ENCODE peak calls at places on chromosomes 6 and 20, in four cellular contexts. Y is GM04504; H is stimulated activated naive CD8-positive, alpha-beta T cell treated with anti-CD3 and anti-CD28 coated beads, Interleukin-15, Interleukin-2, amounts not matched to agents 100 U/mL and 50 U/mL, for 24 hours; K is NCI-H446 treated with DMSO at 0.1 percent for 48 hours. D is an unnamed sample.

GRCh38 chr6:152004896-152005295 is 197.4 kb downstream of the ESR1 start:
- DNase-seq in Y (no peak), H (no peak), K (no peak), D (no peak)

GRCh38 chr6:33264015-33264414 is 7.7 kb downstream of the VPS52 start:
- DNase-seq in Y (no peak), H (no peak), K (no peak), D (no peak)

GRCh38 chr6:167799033-167799933 is 27.4 kb upstream of the AFDN start:
- DNase-seq in Y (no peak), H (no peak), K (peak; percentile 90), D (no peak)

GRCh38 chr6:158518196-158519127 is 41.4 kb upstream of the TMEM181 start:
- DNase-seq in Y (peak; percentile 68), H (peak; percentile 67), K (no peak), D (peak; percentile 54)

GRCh38 chr6:118912646-118913045 is 18.7 kb downstream of the ASF1A start:
- DNase-seq in Y (no peak), H (no peak), K (peak; percentile 48), D (no peak)

GRCh38 chr6:146650799-146651481 is 52.2 kb downstream of the ADGB start:
- DNase-seq in Y (peak; percentile 6), H (no peak), K (no peak), D (no peak)

GRCh38 chr20:62451156-62451767 is 23.9 kb upstream of the RBBP8NL start:
- DNase-seq in Y (no peak), H (no peak), K (no peak), D (no peak)

GRCh38 chr6:124057448-124057847 is 253.8 kb downstream of the NKAIN2 start:
- DNase-seq in Y (no peak), H (no peak), K (no peak), D (peak; percentile 67)

GRCh38 chr20:57622579-57623381 is 2.6 kb upstream of the ZBP1 start:
- DNase-seq in Y (no peak), H (peak; percentile 77), K (no peak), D (peak; percentile 73)

GRCh38 chr20:32449890-32450401 is 91.8 kb downstream of the ASXL1 start:
- DNase-seq in Y (no peak), H (no peak), K (no peak), D (no peak)

GRCh38 chr6:24476631-24477030 is 12.7 kb downstream of the GPLD1 start:
- DNase-seq in Y (no peak), H (no peak), K (no peak), D (no peak)

GRCh38 chr6:107128577-107128976 is 13.3 kb upstream of the BEND3 start:
- DNase-seq in Y (no peak), H (no peak), K (no peak), D (no peak)

GRCh38 chr6:148247386-148248063 is 95.1 kb upstream of the SASH1 start:
- DNase-seq in Y (no peak), H (no peak), K (no peak), D (peak; percentile 32)

GRCh38 chr20:63314015-63314471 is 21.1 kb downstream of the COL20A1 start:
- DNase-seq in Y (no peak), H (no peak), K (no peak), D (no peak)

GRCh38 chr20:13259921-13260320 is 38.8 kb downstream of the ISM1 start:
- DNase-seq in Y (no peak), H (no peak), K (no peak), D (peak; percentile 40)

GRCh38 chr20:59181936-59182335 is 18.3 kb downstream of the ZNF831 start:
- DNase-seq in Y (no peak), H (no peak), K (no peak), D (no peak)

GRCh38 chr6:32107447-32107846 is 1.7 kb downstream of the TNXB start:
- DNase-seq in Y (no peak), H (no peak), K (peak; percentile 14), D (no peak)

GRCh38 chr20:51456511-51457280 is 85.8 kb downstream of the NFATC2 start:
- DNase-seq in Y (peak; percentile 93), H (peak; percentile 23), K (peak; percentile 93), D (no peak)

GRCh38 chr20:6395695-6396094 is 272.9 kb upstream of the FERMT1 start:
- DNase-seq in Y (no peak), H (no peak), K (no peak), D (peak; percentile 97)

GRCh38 chr6:22421187-22421586 is 124.4 kb upstream of the PRL start:
- DNase-seq in Y (no peak), H (no peak), K (no peak), D (no peak)

GRCh38 chr6:168314029-168314420 is 5.6 kb downstream of the DACT2 start:
- DNase-seq in Y (no peak), H (no peak), K (no peak), D (no peak)

GRCh38 chr6:139926711-139927110 is 552.3 kb upstream of the CITED2 start:
- DNase-seq in Y (no peak), H (no peak), K (no peak), D (no peak)

GRCh38 chr6:97215157-97215769 is 67.8 kb downstream of the MMS22L start:
- DNase-seq in Y (peak; percentile 47), H (peak; percentile 4), K (peak; percentile 13), D (peak; percentile 38)

GRCh38 chr20:56166781-56167465 is 81.6 kb upstream of the MC3R start:
- DNase-seq in Y (no peak), H (no peak), K (no peak), D (no peak)

GRCh38 chr20:46330831-46331371 is 22.6 kb upstream of the CDH22 start:
- DNase-seq in Y (no peak), H (no peak), K (no peak), D (no peak)

GRCh38 chr20:62448788-62449187 is 21.4 kb upstream of the RBBP8NL start:
- DNase-seq in Y (no peak), H (no peak), K (no peak), D (no peak)

GRCh38 chr6:4510317-4510716 is 265.9 kb upstream of the CDYL start:
- DNase-seq in Y (no peak), H (no peak), K (no peak), D (no peak)

GRCh38 chr20:45958593-45958992 is 13.4 kb downstream of the ZNF335 start:
- DNase-seq in Y (no peak), H (no peak), K (no peak), D (no peak)

GRCh38 chr20:37877832-37878772 is 24.8 kb upstream of the VSTM2L start:
- DNase-seq in Y (no peak), H (no peak), K (no peak), D (no peak)

GRCh38 chr6:46963626-46964025 is 41.9 kb upstream of the ADGRF5 start:
- DNase-seq in Y (no peak), H (no peak), K (no peak), D (no peak)

GRCh38 chr6:102961902-102962301 is 1568.4 kb downstream of the GRIK2 start:
- DNase-seq in Y (no peak), H (no peak), K (no peak), D (no peak)

D was measured in NCI-H146.